ENCODE peak calls at places on chromosomes 4 and X, in five cellular contexts. M is right lobe of liver, R is stomach, O is suprapubic skin, G is uterus. D is an unnamed sample.

GRCh38 chrX:138014577-138014976 is 448.6 kb downstream of the ZIC3 start:
- DNase-seq in M (no peak), R (no peak), O (no peak), G (no peak), D (no peak)

GRCh38 chrX:101397779-101398178 is 7.0 kb downstream of the RPL36A start:
- DNase-seq in M (no peak), R (no peak), O (no peak), G (no peak), D (no peak)

GRCh38 chr4:113823291-113823659 is 61.7 kb upstream of the CAMK2D start:
- DNase-seq in M (no peak), R (no peak), O (no peak), G (no peak), D (no peak)

GRCh38 chrX:9759340-9759739 is 6.3 kb downstream of the GPR143 start:
- DNase-seq in M (no peak), R (no peak), O (no peak), G (no peak), D (no peak)

GRCh38 chr4:98232202-98232601 is 29.0 kb upstream of the RAP1GDS1 start:
- DNase-seq in M (no peak), R (no peak), O (no peak), G (no peak), D (no peak)

GRCh38 chr4:4717692-4718091 is 141.8 kb upstream of the MSX1 start:
- DNase-seq in M (no peak), R (no peak), O (no peak), G (no peak), D (no peak)

GRCh38 chrX:38085797-38086196 is 79.4 kb downstream of the SYTL5 start:
- DNase-seq in M (no peak), R (no peak), O (no peak), G (no peak), D (no peak)

GRCh38 chr4:7647932-7648812 is 213.4 kb upstream of the PSAPL1 start:
- DNase-seq in M (peak; percentile 58), R (no peak), O (no peak), G (no peak), D (peak; percentile 52)

GRCh38 chr4:86055898-86056297 is 304.0 kb downstream of the MAPK10 start:
- DNase-seq in M (no peak), R (no peak), O (no peak), G (no peak), D (no peak)

GRCh38 chr4:102625232-102625930 is 124.2 kb downstream of the NFKB1 start:
- DNase-seq in M (peak; percentile 66), R (peak; percentile 54), O (no peak), G (peak; percentile 41), D (peak; percentile 67)

GRCh38 chr4:53422367-53422766 is 44.9 kb downstream of the FIP1L1 start:
- DNase-seq in M (no peak), R (no peak), O (no peak), G (no peak), D (no peak)

GRCh38 chr4:149291463-149291862 is 524.2 kb downstream of the IQCM start:
- DNase-seq in M (no peak), R (no peak), O (no peak), G (no peak), D (peak; percentile 31)

GRCh38 chrX:134144231-134144630 is 92.8 kb upstream of the CCDC160 start:
- DNase-seq in M (no peak), R (no peak), O (no peak), G (no peak), D (no peak)

GRCh38 chrX:3167771-3168170 is 126.5 kb downstream of the ARSF start:
- DNase-seq in M (no peak), R (no peak), O (no peak), G (no peak), D (no peak)

GRCh38 chrX:151225843-151226242 is 49.5 kb downstream of the GPR50 start:
- DNase-seq in M (no peak), R (no peak), O (no peak), G (no peak), D (no peak)

GRCh38 chr4:128810331-128810870 is 901 bp downstream of the JADE1 start:
- DNase-seq in M (peak; percentile 41), R (peak; percentile 32), O (peak; percentile 74), G (peak; percentile 28), D (peak; percentile 30)

GRCh38 chr4:128812360-128812958 is 3.0 kb downstream of the JADE1 start:
- DNase-seq in M (peak; percentile 55), R (peak; percentile 35), O (peak; percentile 81), G (no peak), D (peak; percentile 49)

GRCh38 chr4:128810871-128811570 is 1.5 kb downstream of the JADE1 start:
- DNase-seq in M (peak; percentile 86), R (peak; percentile 89), O (peak; percentile 92), G (peak; percentile 75), D (peak; percentile 84)

GRCh38 chr4:128809477-128810330 is at the start of gene JADE1:
- DNase-seq in M (peak; percentile 87), R (peak; percentile 95), O (peak; percentile 91), G (peak; percentile 88), D (peak; percentile 91)

GRCh38 chr4:128811571-128812359 is 2.3 kb downstream of the JADE1 start:
- DNase-seq in M (peak; percentile 93), R (peak; percentile 89), O (peak; percentile 95), G (peak; percentile 86), D (peak; percentile 90)
- TF ChIP-seq POLR2A in M (peak; percentile 83), R (no peak), O (peak; percentile 37), G (peak; percentile 12), D (peak; percentile 70)

GRCh38 chr4:153067376-153067775 is 131.3 kb downstream of the FHDC1 start:
- DNase-seq in M (no peak), R (no peak), O (no peak), G (no peak), D (no peak)
- H3K36me3 ChIP-seq in M (no peaks in the 10 kb centered on the region), R (no peaks in the 10 kb centered on the region), O (no peaks in the 10 kb centered on the region), G (no peaks in the 10 kb centered on the region), D (no peaks in the 10 kb centered on the region)

GRCh38 chrX:71216446-71216845 is 6.6 kb upstream of the GJB1 start:
- DNase-seq in M (no peak), R (no peak), O (no peak), G (no peak), D (no peak)

GRCh38 chrX:71214152-71214551 is 8.9 kb upstream of the GJB1 start:
- DNase-seq in M (no peak), R (no peak), O (no peak), G (no peak), D (no peak)

GRCh38 chrX:71214604-71215334 is 8.3 kb upstream of the GJB1 start:
- DNase-seq in M (peak; percentile 86), R (peak; percentile 70), O (no peak), G (no peak), D (no peak)

GRCh38 chrX:71217298-71217697 is 5.7 kb upstream of the GJB1 start:
- DNase-seq in M (peak; percentile 57), R (no peak), O (no peak), G (no peak), D (no peak)

DNA sequence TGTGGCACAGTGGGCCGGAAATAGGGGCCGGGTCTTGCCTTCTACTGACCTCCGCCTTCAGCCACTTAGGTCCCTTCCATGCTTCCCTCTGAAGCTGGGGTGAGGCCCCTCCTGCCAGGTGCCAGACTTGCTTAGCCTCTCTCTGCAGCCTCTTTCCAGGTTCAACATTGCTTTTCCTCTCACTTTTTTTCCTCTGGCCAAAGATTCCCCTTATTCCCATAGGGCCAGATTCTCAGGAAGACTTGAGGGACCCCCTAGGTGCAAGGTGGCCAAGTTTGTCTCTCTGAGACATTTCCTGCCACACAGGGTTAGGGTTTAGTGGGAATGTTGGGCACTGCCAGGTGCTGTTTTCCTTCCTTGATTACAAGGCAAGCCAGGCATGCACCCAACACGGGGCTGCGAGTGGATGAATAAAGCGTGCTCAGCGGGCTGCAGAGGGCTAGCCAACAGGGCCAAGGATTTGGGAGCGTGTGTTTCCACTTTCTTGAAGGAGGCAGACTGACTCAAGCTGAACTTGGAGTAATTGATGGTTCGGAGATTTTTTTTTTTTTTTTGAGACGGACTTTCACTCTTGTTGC is 7.6 kb upstream of the GJB1 start:
- DNase-seq in M (peak; percentile 33), R (peak; percentile 40), O (no peak), G (no peak), D (no peak)
- TF ChIP-seq POLR2A in M (peak; percentile 11), R (no peak), O (no peak), G (no peak), D (no peak)

DNA sequence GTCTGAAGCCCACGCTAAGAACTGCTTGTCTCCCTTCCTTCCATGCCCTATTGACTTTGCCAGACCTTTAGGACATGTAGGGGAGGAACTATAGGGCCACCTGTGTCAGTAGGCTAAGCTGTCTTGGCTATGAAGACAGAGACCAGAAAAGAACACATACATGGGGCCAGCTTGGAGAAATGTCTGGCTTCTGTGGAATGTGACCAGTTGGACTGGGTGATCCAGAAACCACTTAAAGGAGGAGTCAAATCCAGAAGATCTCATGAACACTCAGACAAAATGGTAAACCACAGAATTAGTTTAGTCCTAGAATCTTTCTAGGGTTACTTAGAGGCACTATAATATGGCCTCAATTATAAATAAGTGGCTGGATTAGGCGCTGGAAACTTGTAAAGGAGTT is 42.0 kb downstream of the PHKA2 start:
- DNase-seq in M (no peak), R (no peak), O (no peak), G (no peak), D (no peak)
- H3K36me3 ChIP-seq in M (peaks cover 10% of the 10 kb centered on the region), R (no peaks in the 10 kb centered on the region), O (peaks cover 30% of the 10 kb centered on the region), G (no peaks in the 10 kb centered on the region), D (peaks cover 58% of the 10 kb centered on the region)

DNA sequence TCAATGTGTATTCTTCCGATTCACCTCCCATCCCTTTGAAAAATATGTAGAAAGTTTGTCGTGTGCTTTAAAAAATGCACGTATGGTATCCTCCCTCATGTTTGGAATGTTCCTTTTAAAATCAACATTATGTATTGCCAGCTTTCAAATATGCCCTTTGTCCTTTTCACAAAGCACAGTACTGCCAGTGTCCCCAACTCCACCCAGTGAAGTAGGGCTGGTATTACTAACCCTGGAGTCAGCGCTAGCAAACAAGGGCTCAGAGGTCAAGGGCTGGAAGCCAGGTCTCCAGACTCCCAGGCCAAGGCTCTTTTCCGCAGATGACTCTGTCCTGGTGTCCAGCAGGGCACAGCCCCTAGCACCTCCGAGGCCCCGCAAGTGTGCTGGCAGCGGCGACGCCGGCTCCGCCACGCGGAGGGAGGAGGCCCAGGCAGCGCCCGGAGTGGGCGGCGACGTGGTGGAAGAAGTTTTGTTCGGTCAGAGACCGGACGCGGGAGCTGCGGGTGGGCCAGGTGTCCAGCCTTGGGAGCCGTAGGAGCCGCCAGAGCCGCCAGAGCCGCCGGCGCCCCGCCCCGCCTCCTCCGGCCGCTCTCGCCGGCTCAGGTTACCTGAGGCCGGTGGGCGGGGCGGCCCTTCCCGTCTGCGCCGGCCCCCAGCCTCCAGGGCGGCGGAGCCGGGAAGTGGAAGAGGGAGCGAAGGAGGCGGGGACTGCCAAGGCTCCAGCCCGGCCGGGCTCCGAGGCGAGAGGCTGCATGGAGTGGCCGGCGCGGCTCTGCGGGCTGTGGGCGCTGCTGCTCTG is at the start of gene IL13RA1:
- DNase-seq in M (peak; percentile 84), R (peak; percentile 86), O (peak; percentile 80), G (peak; percentile 80), D (peak; percentile 77)
- TF ChIP-seq POLR2A in M (peak; percentile 73), R (no peak), O (peak; percentile 34), G (peak; percentile 48), D (peak; percentile 56)

GRCh38 chrX:77779695-77780094 is 6.3 kb downstream of the ATRX start:
- DNase-seq in M (no peak), R (no peak), O (no peak), G (no peak), D (no peak)

GRCh38 chrX:77771601-77772000 is 14.4 kb downstream of the ATRX start:
- DNase-seq in M (no peak), R (no peak), O (no peak), G (no peak), D (no peak)

GRCh38 chrX:77776648-77777047 is 9.4 kb downstream of the ATRX start:
- DNase-seq in M (no peak), R (no peak), O (no peak), G (no peak), D (no peak)
- H3K36me3 ChIP-seq in M (no peaks in the 10 kb centered on the region), R (no peaks in the 10 kb centered on the region), O (no peaks in the 10 kb centered on the region), G (no peaks in the 10 kb centered on the region), D (no peaks in the 10 kb centered on the region)

D was measured in heart left ventricle.